ENCODE peak calls at places on chromosome 2, in eight cellular contexts. J is GM19239; N is putamen; I is left ventricle myocardium superior; F is activated T-cell treated with anti-CD3 and anti-CD28 coated beads, Interleukin-2, amount 50 U/mL, for 24 hours; E is GM13977; Q is stimulated activated CD8-positive, alpha-beta memory T cell treated with anti-CD3 and anti-CD28 coated beads, Interleukin-15, amount 100 ng/mL, for 24 hours; W is ELR. C is an unnamed sample.

GRCh38 chr2:10448208-10448645 is at the start of gene ODC1:
- DNase-seq in J (peak), N (peak), I (peak), F (peak), E (peak), Q (peak), W (peak), C (no peak)

GRCh38 chr2:231227309-231228162 is 29.1 kb downstream of the ARMC9 start:
- DNase-seq in J (peak), N (peak), I (no peak), F (no peak), E (peak), Q (no peak), W (peak), C (peak)

GRCh38 chr2:160425794-160426193 is 67.8 kb downstream of the RBMS1 start:
- DNase-seq in J (no peak), N (no peak), I (no peak), F (no peak), E (no peak), Q (no peak), W (no peak), C (no peak)

GRCh38 chr2:30611572-30611971 is 164.5 kb downstream of the LCLAT1 start:
- DNase-seq in J (no peak), N (no peak), I (no peak), F (no peak), E (no peak), Q (no peak), W (no peak), C (no peak)

GRCh38 chr2:124241-124880 is 78.1 kb upstream of the FAM110C start:
- DNase-seq in J (no peak), N (no peak), I (no peak), F (no peak), E (no peak), Q (no peak), W (no peak), C (no peak)

GRCh38 chr2:1605102-1605501 is 139.2 kb downstream of the PXDN start:
- DNase-seq in J (no peak), N (no peak), I (peak), F (no peak), E (no peak), Q (no peak), W (peak), C (no peak)

GRCh38 chr2:212249451-212249850 is 289.2 kb downstream of the ERBB4 start:
- DNase-seq in J (no peak), N (no peak), I (no peak), F (no peak), E (no peak), Q (no peak), W (peak), C (no peak)

GRCh38 chr2:212998629-212999359 is 152.6 kb downstream of the IKZF2 start:
- DNase-seq in J (no peak), N (no peak), I (no peak), F (no peak), E (no peak), Q (no peak), W (no peak), C (no peak)

GRCh38 chr2:95525294-95526035 is 40.9 kb upstream of the TRIM43B start:
- DNase-seq in J (no peak), N (peak), I (peak), F (no peak), E (peak), Q (no peak), W (no peak), C (no peak)

GRCh38 chr2:137255345-137255744 is 490.0 kb downstream of the THSD7B start:
- DNase-seq in J (no peak), N (no peak), I (no peak), F (no peak), E (no peak), Q (no peak), W (no peak), C (no peak)

GRCh38 chr2:217625475-217626245 is 377.1 kb downstream of the TNS1 start:
- DNase-seq in J (no peak), N (no peak), I (no peak), F (no peak), E (no peak), Q (no peak), W (no peak), C (no peak)

GRCh38 chr2:61090386-61090921 is 24.8 kb downstream of the SANBR start:
- DNase-seq in J (no peak), N (no peak), I (no peak), F (no peak), E (no peak), Q (no peak), W (no peak), C (no peak)

GRCh38 chr2:68727698-68728375 is 6.8 kb upstream of the ARHGAP25 start:
- DNase-seq in J (no peak), N (no peak), I (no peak), F (no peak), E (no peak), Q (no peak), W (peak), C (no peak)

GRCh38 chr2:72694715-72695496 is 130.9 kb downstream of the EXOC6B start:
- DNase-seq in J (no peak), N (no peak), I (peak), F (no peak), E (no peak), Q (no peak), W (no peak), C (no peak)

GRCh38 chr2:207085110-207085509 is 80.6 kb downstream of the KLF7 start:
- DNase-seq in J (no peak), N (no peak), I (no peak), F (no peak), E (no peak), Q (no peak), W (no peak), C (no peak)

GRCh38 chr2:11166476-11166875 is 11.2 kb downstream of the SLC66A3 start:
- DNase-seq in J (no peak), N (no peak), I (no peak), F (no peak), E (no peak), Q (no peak), W (no peak), C (no peak)

GRCh38 chr2:203690110-203691047 is 16.1 kb upstream of the CD28 start:
- DNase-seq in J (no peak), N (no peak), I (no peak), F (no peak), E (no peak), Q (no peak), W (peak), C (no peak)

GRCh38 chr2:241913703-241914102 is 44.2 kb downstream of the RTP5 start:
- DNase-seq in J (no peak), N (no peak), I (no peak), F (no peak), E (no peak), Q (no peak), W (no peak), C (no peak)

GRCh38 chr2:32627441-32627900 is 379 bp upstream of the TTC27 start:
- DNase-seq in J (peak), N (peak), I (peak), F (no peak), E (no peak), Q (no peak), W (peak), C (no peak)

GRCh38 chr2:46297546-46298271 is 502 bp downstream of the EPAS1 start:
- DNase-seq in J (peak), N (no peak), I (peak), F (peak), E (peak), Q (no peak), W (peak), C (peak)

GRCh38 chr2:158637357-158637756 is 157.8 kb upstream of the DAPL1 start:
- DNase-seq in J (no peak), N (no peak), I (no peak), F (no peak), E (no peak), Q (no peak), W (peak), C (no peak)

GRCh38 chr2:133063792-133064191 is 393.8 kb upstream of the LYPD1 start:
- DNase-seq in J (no peak), N (no peak), I (no peak), F (no peak), E (no peak), Q (no peak), W (peak), C (no peak)

GRCh38 chr2:42359894-42360483 is 1.0 kb downstream of the COX7A2L start:
- DNase-seq in J (no peak), N (no peak), I (no peak), F (no peak), E (no peak), Q (no peak), W (peak), C (no peak)

GRCh38 chr2:160205511-160205910 is 5.4 kb upstream of the ITGB6 start:
- DNase-seq in J (no peak), N (no peak), I (no peak), F (no peak), E (no peak), Q (no peak), W (peak), C (no peak)

GRCh38 chr2:161250864-161251436 is 57.3 kb upstream of the PSMD14 start:
- DNase-seq in J (no peak), N (no peak), I (no peak), F (no peak), E (peak), Q (no peak), W (peak), C (no peak)

GRCh38 chr2:5692561-5693287 is 540 bp downstream of the SOX11 start:
- DNase-seq in J (no peak), N (no peak), I (no peak), F (no peak), E (no peak), Q (no peak), W (no peak), C (no peak)

GRCh38 chr2:207352978-207353377 is 176.8 kb upstream of the CREB1 start:
- DNase-seq in J (no peak), N (no peak), I (peak), F (no peak), E (peak), Q (no peak), W (no peak), C (no peak)

GRCh38 chr2:160583162-160583522 is 89.5 kb upstream of the RBMS1 start:
- DNase-seq in J (no peak), N (no peak), I (no peak), F (no peak), E (no peak), Q (no peak), W (no peak), C (no peak)

GRCh38 chr2:10080536-10081304 is 509 bp upstream of the CYS1 start:
- DNase-seq in J (peak), N (no peak), I (no peak), F (peak), E (peak), Q (no peak), W (no peak), C (no peak)

GRCh38 chr2:64995041-64995440 is 5.8 kb downstream of the SLC1A4 start:
- DNase-seq in J (no peak), N (no peak), I (no peak), F (no peak), E (no peak), Q (no peak), W (no peak), C (no peak)

C was measured in GM12891.